ENCODE peak calls at places on chromosomes 13 and 19, in ten cellular contexts. R is brain microvascular endothelial cell; Y is KG1; V is CD8-positive, alpha-beta T cell; T is SK-N-DZ; E is COR-L47; X is aorta; Z is activated T-helper 1 cell treated with Interleukin-2 at 50 U/mL for 16 hours; S is nephron progenitor cell; U is uterus. G is an unnamed sample.

GRCh38 chr19:808176-808741 is 11.0 kb downstream of the PTBP1 start:
- DNase-seq in R (no peak), Y (no peak), V (no peak), T (no peak), E (no peak), X (no peak), Z (no peak), S (no peak), U (no peak), G (no peak)

GRCh38 chr19:38044267-38045111 is 137.5 kb downstream of the SIPA1L3 start:
- DNase-seq in R (peak; percentile 87), Y (no peak), V (no peak), T (no peak), E (no peak), X (no peak), Z (no peak), S (no peak), U (no peak), G (no peak)

GRCh38 chr19:11092181-11092538 is 2.9 kb downstream of the LDLR start:
- DNase-seq in R (peak; percentile 67), Y (no peak), V (no peak), T (no peak), E (no peak), X (no peak), Z (peak; percentile 33), S (no peak), U (no peak), G (no peak)

GRCh38 chr19:3950871-3951861 is 18.3 kb downstream of the NMRK2 start:
- DNase-seq in R (no peak), Y (no peak), V (no peak), T (peak; percentile 53), E (no peak), X (peak; percentile 87), Z (no peak), S (no peak), U (no peak), G (no peak)

GRCh38 chr13:97043302-97043701 is 49.0 kb upstream of the OXGR1 start:
- DNase-seq in R (peak; percentile 52), Y (no peak), V (no peak), T (no peak), E (no peak), X (no peak), Z (no peak), S (no peak), U (no peak), G (no peak)

GRCh38 chr19:39307233-39307821 is 11.1 kb downstream of the IFNL1 start:
- DNase-seq in R (no peak), Y (no peak), V (no peak), T (no peak), E (peak; percentile 19), X (peak; percentile 74), Z (no peak), S (peak; percentile 80), U (no peak), G (no peak)

GRCh38 chr19:8248348-8249328 is 39.5 kb downstream of the CERS4 start:
- DNase-seq in R (no peak), Y (no peak), V (no peak), T (no peak), E (no peak), X (no peak), Z (no peak), S (no peak), U (no peak), G (no peak)

GRCh38 chr13:22449251-22449650 is 731.5 kb upstream of the SGCG start:
- DNase-seq in R (no peak), Y (no peak), V (no peak), T (no peak), E (no peak), X (no peak), Z (no peak), S (no peak), U (no peak), G (no peak)

GRCh38 chr13:51032831-51033230 is 78.2 kb downstream of the C13orf42 start:
- DNase-seq in R (no peak), Y (no peak), V (no peak), T (no peak), E (no peak), X (no peak), Z (no peak), S (no peak), U (no peak), G (no peak)

GRCh38 chr13:33775339-33776108 is 42.4 kb upstream of the RFC3 start:
- DNase-seq in R (no peak), Y (no peak), V (no peak), T (no peak), E (no peak), X (no peak), Z (no peak), S (no peak), U (no peak), G (no peak)

GRCh38 chr13:67296511-67296910 is 66.4 kb upstream of the PCDH9 start:
- DNase-seq in R (peak; percentile 14), Y (no peak), V (no peak), T (no peak), E (no peak), X (no peak), Z (no peak), S (no peak), U (no peak), G (no peak)

GRCh38 chr13:57631607-57632275 is at the start of gene PCDH17:
- DNase-seq in R (peak; percentile 25), Y (no peak), V (no peak), T (peak; percentile 80), E (peak; percentile 54), X (peak; percentile 70), Z (no peak), S (peak; percentile 50), U (no peak), G (peak; percentile 54)

GRCh38 chr13:97921146-97921776 is 32.2 kb upstream of the IPO5 start:
- DNase-seq in R (no peak), Y (no peak), V (no peak), T (no peak), E (no peak), X (no peak), Z (no peak), S (no peak), U (no peak), G (no peak)

GRCh38 chr13:100305398-100305797 is 216.5 kb downstream of the PCCA start:
- DNase-seq in R (no peak), Y (no peak), V (no peak), T (no peak), E (no peak), X (no peak), Z (no peak), S (no peak), U (no peak), G (no peak)

G was measured in neuronal stem cell.